ENCODE peak calls at places on chromosomes 16 and 17, in eight cellular contexts. W, L, T, R, Q, I, H and V are unnamed samples.

GRCh38 chr17:10879110-10879509 is 41.2 kb upstream of the PIRT start:
- DNase-seq in W (no peak), L (no peak), T (no peak), R (no peak), Q (no peak), I (no peak), H (no peak), V (no peak)

GRCh38 chr17:60091908-60092331 is 13.2 kb upstream of the HEATR6 start:
- DNase-seq in W (peak), L (no peak), T (no peak), R (no peak), Q (no peak), I (no peak), H (no peak), V (no peak)

GRCh38 chr17:7523033-7523432 is 25.8 kb upstream of the TNFSF12 start:
- DNase-seq in W (peak), L (peak), T (no peak), R (peak), Q (no peak), I (no peak), H (peak), V (peak)

GRCh38 chr16:82748026-82748425 is 121.3 kb downstream of the CDH13 start:
- DNase-seq in W (peak), L (no peak), T (no peak), R (peak), Q (no peak), I (no peak), H (no peak), V (no peak)

GRCh38 chr17:42456223-42457106 is 2.2 kb upstream of the ATP6V0A1 start:
- DNase-seq in W (peak), L (no peak), T (no peak), R (peak), Q (no peak), I (no peak), H (peak), V (peak)

GRCh38 chr17:49031965-49032928 is 35.1 kb downstream of the IGF2BP1 start:
- DNase-seq in W (peak), L (peak), T (no peak), R (peak), Q (no peak), I (no peak), H (peak), V (peak)

GRCh38 chr16:48049832-48050231 is 106.0 kb downstream of the ABCC12 start:
- DNase-seq in W (no peak), L (no peak), T (no peak), R (no peak), Q (no peak), I (no peak), H (no peak), V (no peak)

GRCh38 chr17:50352072-50352692 is 6.3 kb downstream of the XYLT2 start:
- DNase-seq in W (no peak), L (no peak), T (no peak), R (no peak), Q (no peak), I (no peak), H (no peak), V (no peak)

GRCh38 chr17:20085283-20085875 is 76.2 kb downstream of the SPECC1 start:
- DNase-seq in W (peak), L (no peak), T (no peak), R (no peak), Q (no peak), I (no peak), H (no peak), V (no peak)

GRCh38 chr17:17837966-17838962 is 1.5 kb upstream of the SREBF1 start:
- DNase-seq in W (peak), L (no peak), T (no peak), R (peak), Q (no peak), I (no peak), H (no peak), V (no peak)